ENCODE peak calls at places on chromosomes 1 and 21, in four cellular contexts. One of them, this sample, is unnamed.

GRCh38 chr1:165073402-165074007 is 283.0 kb downstream of the LMX1A start:
- DNase-seq in gastrocnemius medialis: no peak
- DNase-seq in ovary: no peak
- DNase-seq in prostate gland: peak; percentile 19
- DNase-seq in this sample: no peak

GRCh38 chr1:214165850-214166374 is 115.0 kb upstream of the SMYD2 start:
- DNase-seq in prostate gland: no peak
- DNase-seq in ovary: no peak
- DNase-seq in gastrocnemius medialis: no peak
- DNase-seq in this sample: no peak

GRCh38 chr1:93575586-93576271 is 105.9 kb downstream of the BCAR3 start:
- DNase-seq in prostate gland: no peak
- DNase-seq in ovary: no peak
- DNase-seq in gastrocnemius medialis: no peak
- DNase-seq in this sample: no peak

GRCh38 chr1:110076789-110077500 is 6.5 kb upstream of the ALX3 start:
- DNase-seq in gastrocnemius medialis: no peak
- DNase-seq in ovary: no peak
- DNase-seq in prostate gland: no peak
- DNase-seq in this sample: no peak

GRCh38 chr1:151058682-151059341 is 610 bp downstream of the CDC42SE1 start:
- DNase-seq in prostate gland: peak; percentile 93
- DNase-seq in ovary: peak; percentile 58
- DNase-seq in gastrocnemius medialis: no peak
- DNase-seq in this sample: peak; percentile 53

GRCh38 chr1:47738560-47739182 is 258.5 kb downstream of the TRABD2B start:
- DNase-seq in gastrocnemius medialis: peak; percentile 23
- DNase-seq in ovary: peak; percentile 50
- DNase-seq in prostate gland: peak; percentile 53
- DNase-seq in this sample: peak; percentile 71

GRCh38 chr1:163048970-163049680 is 20.0 kb upstream of the RGS4 start:
- DNase-seq in gastrocnemius medialis: no peak
- DNase-seq in ovary: no peak
- DNase-seq in prostate gland: no peak
- DNase-seq in this sample: no peak

GRCh38 chr1:208047975-208048374 is 137.1 kb upstream of the CD34 start:
- DNase-seq in ovary: peak; percentile 82
- DNase-seq in prostate gland: peak; percentile 30
- DNase-seq in gastrocnemius medialis: peak; percentile 31
- DNase-seq in this sample: no peak

GRCh38 chr1:179867493-179868330 is 9.9 kb downstream of the TOR1AIP2 start:
- DNase-seq in ovary: peak; percentile 59
- DNase-seq in prostate gland: peak; percentile 25
- DNase-seq in gastrocnemius medialis: no peak
- DNase-seq in this sample: peak; percentile 43

GRCh38 chr1:247241687-247242086 is 14.2 kb upstream of the VN1R5 start:
- DNase-seq in prostate gland: no peak
- DNase-seq in ovary: no peak
- DNase-seq in gastrocnemius medialis: no peak
- DNase-seq in this sample: no peak

GRCh38 chr1:14851775-14852174 is 253.3 kb downstream of the KAZN start:
- DNase-seq in gastrocnemius medialis: no peak
- DNase-seq in ovary: no peak
- DNase-seq in prostate gland: no peak
- DNase-seq in this sample: no peak

GRCh38 chr1:184403961-184404726 is 17.3 kb downstream of the C1orf21 start:
- DNase-seq in ovary: no peak
- DNase-seq in gastrocnemius medialis: no peak
- DNase-seq in prostate gland: no peak
- DNase-seq in this sample: no peak

GRCh38 chr1:25579947-25580309 is 36.5 kb downstream of the LDLRAP1 start:
- DNase-seq in prostate gland: no peak
- DNase-seq in ovary: no peak
- DNase-seq in gastrocnemius medialis: no peak
- DNase-seq in this sample: no peak
- H3K27ac ChIP-seq in prostate gland: no peak overlapping the region
- H3K27ac ChIP-seq in ovary: no peak overlapping the region
- H3K27ac ChIP-seq in gastrocnemius medialis: no peak overlapping the region
- H3K27ac ChIP-seq in this sample: no peak overlapping the region

GRCh38 chr1:36148821-36149236 is 457 bp downstream of the TRAPPC3 start:
- DNase-seq in prostate gland: no peak
- DNase-seq in gastrocnemius medialis: no peak
- DNase-seq in ovary: no peak
- DNase-seq in this sample: no peak

GRCh38 chr1:36149973-36150295 is 648 bp upstream of the TRAPPC3 start:
- DNase-seq in gastrocnemius medialis: no peak
- DNase-seq in ovary: no peak
- DNase-seq in prostate gland: no peak
- DNase-seq in this sample: no peak

GRCh38 chr1:36151133-36151844 is 2.0 kb upstream of the TRAPPC3 start:
- DNase-seq in prostate gland: no peak
- DNase-seq in gastrocnemius medialis: no peak
- DNase-seq in ovary: no peak
- DNase-seq in this sample: no peak

GRCh38 chr1:36150296-36151132 is 1.2 kb upstream of the TRAPPC3 start:
- DNase-seq in prostate gland: peak; percentile 96
- DNase-seq in gastrocnemius medialis: peak; percentile 94
- DNase-seq in ovary: peak; percentile 89
- DNase-seq in this sample: peak; percentile 88

GRCh38 chr1:36149237-36149972 is at the start of gene TRAPPC3:
- DNase-seq in prostate gland: peak; percentile 100
- DNase-seq in ovary: peak; percentile 100
- DNase-seq in gastrocnemius medialis: peak; percentile 100
- DNase-seq in this sample: peak; percentile 100
- TF ChIP-seq POLR2A in prostate gland: peak; percentile 95
- TF ChIP-seq POLR2A in ovary: peak; percentile 86
- TF ChIP-seq POLR2A in gastrocnemius medialis: peak; percentile 97
- TF ChIP-seq POLR2A in this sample: peak; percentile 76

GRCh38 chr1:6269997-6270401 is 9.1 kb upstream of the GPR153 start:
- DNase-seq in prostate gland: no peak
- DNase-seq in gastrocnemius medialis: no peak
- DNase-seq in ovary: no peak
- DNase-seq in this sample: peak; percentile 82
- H3K27ac ChIP-seq in prostate gland: no peak overlapping the region
- H3K27ac ChIP-seq in gastrocnemius medialis: no peak overlapping the region
- H3K27ac ChIP-seq in ovary: no peak overlapping the region
- H3K27ac ChIP-seq in this sample: peak overlapping the region; percentile 36

GRCh38 chr1:44035726-44036408 is 4.6 kb upstream of the SLC6A9 start:
- DNase-seq in gastrocnemius medialis: no peak
- DNase-seq in prostate gland: no peak
- DNase-seq in ovary: peak; percentile 75
- DNase-seq in this sample: peak; percentile 66
- TF ChIP-seq POLR2A in gastrocnemius medialis: no peak
- TF ChIP-seq POLR2A in prostate gland: no peak
- TF ChIP-seq POLR2A in ovary: no peak
- TF ChIP-seq POLR2A in this sample: no peak

DNA sequence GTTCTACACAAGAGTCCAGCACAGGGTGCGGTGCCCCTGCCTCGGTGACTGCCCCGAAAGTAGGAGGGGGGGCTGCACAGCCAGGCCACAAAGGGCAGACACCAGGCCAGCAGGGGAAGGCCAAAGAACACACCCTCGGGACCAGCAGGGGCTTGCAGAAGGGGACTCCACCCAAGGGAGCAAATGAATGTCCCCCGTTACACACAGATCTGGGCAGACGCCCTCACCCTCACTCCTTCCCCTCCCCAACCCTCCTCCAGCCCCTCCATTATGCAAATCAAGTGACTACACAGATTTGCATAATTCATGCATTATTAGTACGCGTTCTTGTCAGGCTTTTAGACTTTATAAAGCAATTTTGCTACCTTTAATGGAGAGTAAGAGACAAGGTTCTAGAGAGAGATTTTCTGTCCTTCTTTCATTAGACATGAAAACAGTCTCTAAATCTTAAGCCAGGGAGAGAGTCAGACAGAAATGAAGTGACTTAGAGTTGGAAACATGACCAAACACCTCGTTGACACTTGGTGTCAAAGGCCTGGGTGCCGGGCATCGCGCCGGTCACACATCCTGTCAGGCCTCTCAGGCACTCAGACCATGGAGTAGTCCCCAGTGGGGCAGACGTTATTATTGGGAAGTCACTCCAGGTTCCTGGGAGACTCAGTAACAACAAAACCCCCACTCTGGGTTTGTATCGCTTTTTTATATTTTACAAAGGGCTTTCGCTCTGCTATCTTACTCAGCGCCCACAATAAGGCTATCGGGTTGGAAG is 26.0 kb downstream of the KCNN3 start:
- DNase-seq in prostate gland: no peak
- DNase-seq in gastrocnemius medialis: no peak
- DNase-seq in ovary: no peak
- DNase-seq in this sample: no peak
- H3K27ac ChIP-seq in prostate gland: no peak overlapping the region
- H3K27ac ChIP-seq in gastrocnemius medialis: no peak overlapping the region
- H3K27ac ChIP-seq in ovary: no peak overlapping the region
- H3K27ac ChIP-seq in this sample: no peak overlapping the region

GRCh38 chr1:20187813-20188454 is 1.6 kb upstream of the PLA2G2C start:
- DNase-seq in ovary: no peak
- DNase-seq in gastrocnemius medialis: no peak
- DNase-seq in prostate gland: no peak
- DNase-seq in this sample: no peak

GRCh38 chr1:20184997-20185833 is 681 bp upstream of the UBXN10 start:
- DNase-seq in prostate gland: no peak
- DNase-seq in gastrocnemius medialis: no peak
- DNase-seq in ovary: no peak
- DNase-seq in this sample: peak; percentile 30

GRCh38 chr1:20188455-20188817 is 2.1 kb upstream of the PLA2G2C start:
- DNase-seq in ovary: no peak
- DNase-seq in gastrocnemius medialis: no peak
- DNase-seq in prostate gland: no peak
- DNase-seq in this sample: no peak

GRCh38 chr1:20185834-20186782 is at the start of the genes PLA2G2C and UBXN10:
- DNase-seq in gastrocnemius medialis: peak; percentile 21
- DNase-seq in prostate gland: no peak
- DNase-seq in ovary: peak; percentile 76
- DNase-seq in this sample: peak; percentile 56

DNA sequence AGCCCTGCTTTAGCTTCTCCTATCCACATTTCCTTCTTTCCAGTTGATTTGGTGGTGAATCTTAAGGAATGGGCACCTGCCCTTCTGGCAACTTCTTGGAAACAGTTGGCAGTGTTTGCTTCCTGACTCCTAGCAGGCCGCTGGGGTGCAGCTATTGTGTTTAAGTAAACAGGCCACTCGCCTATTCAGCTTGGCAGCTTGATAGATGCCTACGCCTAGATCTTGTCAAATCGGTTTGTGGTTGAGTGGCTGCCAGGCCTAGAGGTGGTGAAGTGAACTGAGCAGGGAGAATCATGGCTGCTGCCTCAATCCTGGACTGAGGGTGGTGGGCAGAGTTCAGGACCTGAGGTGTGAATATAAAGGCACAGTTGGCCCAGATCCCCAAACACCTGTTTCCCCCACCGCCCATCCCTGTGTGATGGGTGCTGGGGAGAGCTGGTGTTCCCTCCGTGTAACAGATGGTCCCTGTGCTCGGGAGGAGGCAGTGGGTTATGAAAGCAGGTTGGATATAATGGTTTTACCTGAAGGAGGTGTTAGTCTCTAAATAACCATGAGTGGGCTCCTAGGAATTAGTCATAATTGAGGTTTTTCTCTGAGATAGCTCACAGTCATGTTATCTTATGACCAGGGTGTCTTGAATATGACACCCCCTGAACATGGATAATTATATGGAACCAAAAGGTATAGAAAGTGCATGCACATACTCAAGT is 940 bp upstream of the PLA2G2C start:
- DNase-seq in gastrocnemius medialis: no peak
- DNase-seq in prostate gland: peak; percentile 62
- DNase-seq in ovary: no peak
- DNase-seq in this sample: no peak
- TF ChIP-seq POLR2A in gastrocnemius medialis: no peak
- TF ChIP-seq POLR2A in prostate gland: no peak
- TF ChIP-seq POLR2A in ovary: no peak
- TF ChIP-seq POLR2A in this sample: no peak

DNA sequence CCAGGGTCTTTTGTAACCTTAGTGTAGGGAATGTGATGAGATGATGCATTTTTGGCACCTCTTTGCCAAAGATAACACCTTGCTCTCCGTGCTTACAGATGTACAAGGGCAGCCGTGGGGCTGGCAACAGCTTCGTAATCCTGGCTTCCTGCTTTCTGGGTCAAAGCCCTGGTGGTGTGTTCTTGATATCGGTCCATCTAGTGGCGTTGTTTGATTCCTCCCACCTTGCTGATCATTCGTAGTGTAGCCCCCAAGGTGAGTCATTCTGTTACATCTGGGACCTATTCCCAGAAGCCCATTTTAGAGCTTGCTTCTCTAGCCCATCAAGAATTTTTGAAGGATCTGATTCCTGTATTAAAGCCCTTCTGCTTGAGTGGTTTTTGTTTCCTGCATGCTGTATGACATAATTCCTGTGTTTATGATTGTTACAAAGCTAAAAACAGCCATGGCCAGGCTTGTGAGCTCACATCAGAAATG is 7.0 kb upstream of the CCT8 start:
- DNase-seq in gastrocnemius medialis: no peak
- DNase-seq in ovary: no peak
- DNase-seq in prostate gland: no peak
- DNase-seq in this sample: no peak
- H3K27ac ChIP-seq in gastrocnemius medialis: no peak overlapping the region
- H3K27ac ChIP-seq in ovary: no peak overlapping the region
- H3K27ac ChIP-seq in prostate gland: no peak overlapping the region
- H3K27ac ChIP-seq in this sample: no peak overlapping the region

GRCh38 chr1:114670083-114671010 is 498 bp upstream of the DENND2C start:
- DNase-seq in prostate gland: peak; percentile 95
- DNase-seq in gastrocnemius medialis: peak; percentile 95
- DNase-seq in ovary: peak; percentile 95
- DNase-seq in this sample: peak; percentile 89
- TF ChIP-seq POLR2A in prostate gland: peak; percentile 75
- TF ChIP-seq POLR2A in gastrocnemius medialis: peak; percentile 95
- TF ChIP-seq POLR2A in ovary: no peak
- TF ChIP-seq POLR2A in this sample: no peak

DNA sequence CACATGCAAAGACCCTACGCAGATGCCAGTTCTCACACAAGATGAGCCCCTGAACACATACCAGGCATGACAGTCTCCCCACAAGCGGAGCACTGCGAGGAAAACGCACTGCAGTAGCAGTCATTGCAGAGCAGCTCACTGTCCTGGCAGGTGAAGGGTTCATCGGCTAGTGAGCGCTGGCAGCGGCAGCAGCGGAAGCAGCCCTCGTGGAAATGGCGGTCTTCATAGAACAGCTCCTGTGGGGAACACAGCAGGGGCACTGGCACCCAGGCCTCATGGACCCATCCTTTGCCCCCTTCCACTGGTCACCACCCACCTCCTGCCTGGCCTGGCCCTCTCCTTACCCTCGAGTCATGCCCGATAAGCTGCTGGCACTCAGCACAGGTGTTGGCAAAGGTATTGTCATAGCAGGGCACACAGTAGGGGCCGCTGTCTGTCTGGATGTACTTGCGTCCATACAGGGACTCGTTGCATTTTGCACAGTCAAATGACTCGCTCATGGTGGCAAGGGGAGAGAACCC is 6.3 kb downstream of the FHL3 start:
- DNase-seq in gastrocnemius medialis: peak; percentile 51
- DNase-seq in prostate gland: no peak
- DNase-seq in ovary: peak; percentile 47
- DNase-seq in this sample: no peak
- H3K27ac ChIP-seq in gastrocnemius medialis: peak overlapping the region; percentile 99
- H3K27ac ChIP-seq in prostate gland: peak overlapping the region; percentile 75
- H3K27ac ChIP-seq in ovary: peak overlapping the region; percentile 82
- H3K27ac ChIP-seq in this sample: peak overlapping the region; percentile 84

This sample was measured in Peyer's patch.